ENCODE peak calls at places on chromosomes 2 and 18, in nine cellular contexts. Y, E, Q, A, G, I, U, V and R are unnamed samples.
A peak's percentile ranks its signal among the peaks of the same experiment; 100 is the strongest.

GRCh38 chr2:23512778-23513177 is 127.8 kb downstream of the KLHL29 start:
- DNase-seq in U (no peak), I (no peak), G (no peak), E (no peak), V (no peak), Q (no peak), Y (no peak), A (no peak), R (no peak)

GRCh38 chr2:186542002-186542401 is 47.9 kb upstream of the ITGAV start:
- DNase-seq in A (no peak), E (no peak), I (no peak), U (no peak), G (no peak), V (no peak), Q (no peak), Y (no peak), R (no peak)

GRCh38 chr2:136255648-136256461 is 137.9 kb upstream of the CXCR4 start:
- DNase-seq in Y (peak; percentile 70), A (no peak), G (peak; percentile 90), V (peak; percentile 59), Q (no peak), U (no peak), E (no peak), I (no peak), R (no peak)

GRCh38 chr2:59458862-59459261 is 1094.6 kb downstream of the BCL11A start:
- DNase-seq in Q (no peak), Y (peak; percentile 3), V (peak; percentile 39), E (no peak), G (no peak), A (no peak), U (no peak), I (no peak), R (no peak)

GRCh38 chr2:216222650-216223352 is 113.7 kb downstream of the XRCC5 start:
- DNase-seq in Y (no peak), E (peak; percentile 23), G (no peak), V (no peak), Q (no peak), U (no peak), I (peak; percentile 55), A (no peak), R (no peak)

GRCh38 chr2:216181953-216182352 is 72.8 kb downstream of the XRCC5 start:
- DNase-seq in G (no peak), I (no peak), V (no peak), A (no peak), Q (no peak), E (no peak), Y (no peak), U (no peak), R (no peak)

GRCh38 chr2:72794572-72794971 is 31.3 kb downstream of the EXOC6B start:
- DNase-seq in I (no peak), V (no peak), G (no peak), Q (no peak), Y (no peak), E (no peak), U (no peak), A (no peak), R (no peak)

GRCh38 chr18:29594494-29594893 is 1417.6 kb upstream of the CDH2 start:
- DNase-seq in V (no peak), I (no peak), A (no peak), U (no peak), Q (no peak), Y (no peak), G (peak; percentile 36), E (no peak), R (no peak)

GRCh38 chr2:227818569-227819397 is 5.1 kb downstream of the CCL20 start:
- DNase-seq in V (no peak), Q (no peak), E (no peak), I (peak; percentile 97), G (no peak), A (no peak), U (no peak), Y (no peak), R (no peak)

GRCh38 chr2:174901075-174901474 is 104.1 kb downstream of the CHN1 start:
- DNase-seq in V (peak; percentile 39), A (no peak), I (peak; percentile 19), U (peak; percentile 48), Q (no peak), G (no peak), Y (no peak), E (no peak), R (no peak)

GRCh38 chr2:42835577-42836371 is 43.4 kb upstream of the HAAO start:
- DNase-seq in E (no peak), I (peak; percentile 100), V (no peak), G (peak; percentile 75), A (no peak), U (no peak), Y (no peak), Q (peak; percentile 99), R (no peak)

GRCh38 chr2:75047907-75048625 is 89.6 kb downstream of the POLE4 start:
- DNase-seq in U (no peak), I (peak; percentile 79), A (no peak), E (no peak), Q (no peak), G (no peak), V (no peak), Y (no peak), R (no peak)

GRCh38 chr2:165406053-165406628 is 63.4 kb upstream of the CSRNP3 start:
- DNase-seq in V (peak; percentile 99), U (no peak), Y (no peak), E (no peak), A (no peak), G (no peak), I (no peak), Q (no peak), R (no peak)

GRCh38 chr18:5455644-5456043 is 88.2 kb downstream of the EPB41L3 start:
- DNase-seq in V (no peak), A (no peak), I (no peak), Q (no peak), Y (no peak), G (no peak), E (no peak), U (no peak), R (no peak)

GRCh38 chr2:117321816-117322215 is 492.7 kb upstream of the DDX18 start:
- DNase-seq in E (no peak), A (no peak), Q (no peak), I (no peak), U (no peak), Y (no peak), G (no peak), V (no peak), R (no peak)

GRCh38 chr18:57586243-57587049 is at the start of gene FECH:
- DNase-seq in Y (peak; percentile 66), A (peak; percentile 78), I (peak; percentile 67), E (peak; percentile 40), G (peak; percentile 64), Q (peak; percentile 10), U (peak; percentile 75), V (peak; percentile 61), R (peak; percentile 63)

GRCh38 chr2:121257476-121257831 is 27.5 kb downstream of the TFCP2L1 start:
- DNase-seq in A (no peak), U (no peak), V (no peak), G (no peak), Q (no peak), I (no peak), E (no peak), Y (no peak), R (no peak)

GRCh38 chr2:227703280-227703732 is 14.5 kb downstream of the SLC19A3 start:
- DNase-seq in I (peak; percentile 48), E (no peak), Q (no peak), V (no peak), U (no peak), G (no peak), Y (no peak), A (no peak), R (no peak)

GRCh38 chr2:222049946-222050345 is 248.9 kb downstream of the PAX3 start:
- DNase-seq in A (no peak), I (no peak), U (no peak), Q (no peak), V (no peak), G (no peak), E (no peak), Y (no peak), R (no peak)

GRCh38 chr2:240926516-240927389 is 20.6 kb downstream of the CROCC2 start:
- DNase-seq in G (no peak), I (peak; percentile 40), U (peak; percentile 49), Q (no peak), V (no peak), E (peak; percentile 11), A (peak; percentile 42), Y (no peak), R (no peak)

GRCh38 chr2:76763276-76763675 is 758.9 kb downstream of the LRRTM4 start:
- DNase-seq in V (no peak), U (no peak), I (no peak), Q (no peak), G (no peak), A (no peak), E (no peak), Y (no peak), R (no peak)

GRCh38 chr18:60534539-60534938 is 162.0 kb upstream of the MC4R start:
- DNase-seq in V (no peak), Q (no peak), I (peak; percentile 3), U (no peak), E (no peak), G (no peak), Y (no peak), A (no peak), R (no peak)

GRCh38 chr2:183709829-183710228 is 585.6 kb downstream of the NUP35 start:
- DNase-seq in I (no peak), V (no peak), A (no peak), Y (no peak), G (no peak), U (no peak), E (peak; percentile 18), Q (no peak), R (no peak)

GRCh38 chr18:23902396-23902795 is 112.2 kb upstream of the TTC39C start:
- DNase-seq in V (no peak), Y (no peak), E (no peak), G (no peak), Q (no peak), U (no peak), A (no peak), I (no peak), R (no peak)

GRCh38 chr2:157751462-157752058 is 122.9 kb upstream of the ACVR1C start:
- DNase-seq in E (peak; percentile 71), A (no peak), Q (no peak), I (peak; percentile 6), V (no peak), U (no peak), Y (no peak), G (peak; percentile 31), R (no peak)

GRCh38 chr2:227423633-227424499 is 36.1 kb upstream of the SCYGR1 start:
- DNase-seq in I (no peak), A (no peak), V (no peak), E (no peak), Q (no peak), Y (no peak), U (peak; percentile 28), G (no peak), R (no peak)

GRCh38 chr2:45823723-45824206 is 172.3 kb downstream of the PRKCE start:
- DNase-seq in Q (no peak), V (no peak), I (peak; percentile 34), G (no peak), A (no peak), Y (no peak), E (no peak), U (no peak), R (no peak)

GRCh38 chr2:40401896-40402295 is 50.0 kb downstream of the SLC8A1 start:
- DNase-seq in E (no peak), A (no peak), I (peak; percentile 81), Y (no peak), U (no peak), V (no peak), Q (peak; percentile 50), G (no peak), R (no peak)

GRCh38 chr2:46657042-46657504 is 177.7 kb downstream of the TMEM247 start:
- DNase-seq in V (peak; percentile 67), U (no peak), A (no peak), I (peak; percentile 95), G (peak; percentile 60), E (no peak), Y (peak; percentile 29), Q (peak; percentile 76), R (no peak)